ENCODE peak calls at places on chromosome 18, in eight cellular contexts. One of them, this sample, is unnamed.

GRCh38 chr18:12726774-12727550 is 24.1 kb downstream of the PSMG2 start:
- DNase-seq in HCT116: peak; percentile 49
- DNase-seq in HepG2: peak; percentile 65
- DNase-seq in A549: peak; percentile 50
- DNase-seq in endothelial cell of umbilical vein: peak; percentile 81
- DNase-seq in H1: peak; percentile 85
- DNase-seq in GM12878: no peak
- DNase-seq in K562: peak; percentile 63
- DNase-seq in this sample: peak; percentile 74

GRCh38 chr18:73980289-73980979 is 167.2 kb downstream of the FBXO15 start:
- DNase-seq in HCT116: peak; percentile 4
- DNase-seq in HepG2: peak; percentile 9
- DNase-seq in A549: peak; percentile 20
- DNase-seq in endothelial cell of umbilical vein: no peak
- DNase-seq in H1: peak; percentile 82
- DNase-seq in GM12878: no peak
- DNase-seq in K562: no peak
- DNase-seq in this sample: peak; percentile 16

GRCh38 chr18:54205951-54206350 is 18.5 kb downstream of the MBD2 start:
- DNase-seq in HCT116: no peak
- DNase-seq in HepG2: no peak
- DNase-seq in A549: no peak
- DNase-seq in endothelial cell of umbilical vein: no peak
- DNase-seq in H1: no peak
- DNase-seq in GM12878: no peak
- DNase-seq in K562: no peak
- DNase-seq in this sample: no peak

GRCh38 chr18:62037989-62038778 is 145.4 kb upstream of the RNF152 start:
- DNase-seq in HCT116: no peak
- DNase-seq in HepG2: no peak
- DNase-seq in A549: no peak
- DNase-seq in endothelial cell of umbilical vein: peak; percentile 50
- DNase-seq in H1: no peak
- DNase-seq in GM12878: no peak
- DNase-seq in K562: no peak
- DNase-seq in this sample: no peak

GRCh38 chr18:46756559-46757201 is at the start of gene ST8SIA5:
- DNase-seq in HCT116: no peak
- DNase-seq in HepG2: no peak
- DNase-seq in A549: no peak
- DNase-seq in endothelial cell of umbilical vein: no peak
- DNase-seq in H1: peak; percentile 88
- DNase-seq in GM12878: no peak
- DNase-seq in K562: no peak
- DNase-seq in this sample: no peak

GRCh38 chr18:33212363-33212762 is 228.2 kb downstream of the CCDC178 start:
- DNase-seq in HCT116: no peak
- DNase-seq in HepG2: no peak
- DNase-seq in A549: no peak
- DNase-seq in endothelial cell of umbilical vein: no peak
- DNase-seq in H1: no peak
- DNase-seq in GM12878: no peak
- DNase-seq in K562: no peak
- DNase-seq in this sample: no peak

GRCh38 chr18:21110667-21111350 is 804 bp downstream of the ROCK1 start:
- DNase-seq in HCT116: no peak
- DNase-seq in HepG2: no peak
- DNase-seq in A549: no peak
- DNase-seq in endothelial cell of umbilical vein: no peak
- DNase-seq in H1: peak; percentile 67
- DNase-seq in GM12878: no peak
- DNase-seq in K562: no peak
- DNase-seq in this sample: peak; percentile 76

GRCh38 chr18:41371718-41372117 is 583.3 kb upstream of the PIK3C3 start:
- DNase-seq in HCT116: no peak
- DNase-seq in HepG2: no peak
- DNase-seq in A549: no peak
- DNase-seq in endothelial cell of umbilical vein: no peak
- DNase-seq in H1: no peak
- DNase-seq in GM12878: no peak
- DNase-seq in K562: no peak
- DNase-seq in this sample: no peak

GRCh38 chr18:45617284-45617683 is 2.0 kb downstream of the SLC14A2 start:
- DNase-seq in HCT116: peak; percentile 48
- DNase-seq in HepG2: no peak
- DNase-seq in A549: peak; percentile 17
- DNase-seq in endothelial cell of umbilical vein: no peak
- DNase-seq in H1: no peak
- DNase-seq in GM12878: no peak
- DNase-seq in K562: no peak
- DNase-seq in this sample: no peak

GRCh38 chr18:79856119-79857080 is 58.7 kb downstream of the KCNG2 start:
- DNase-seq in HCT116: no peak
- DNase-seq in HepG2: no peak
- DNase-seq in A549: peak; percentile 10
- DNase-seq in endothelial cell of umbilical vein: no peak
- DNase-seq in H1: peak; percentile 68
- DNase-seq in GM12878: no peak
- DNase-seq in K562: no peak
- DNase-seq in this sample: peak; percentile 65

GRCh38 chr18:79365701-79366100 is 30.0 kb upstream of the NFATC1 start:
- DNase-seq in HCT116: no peak
- DNase-seq in HepG2: no peak
- DNase-seq in A549: no peak
- DNase-seq in endothelial cell of umbilical vein: no peak
- DNase-seq in H1: no peak
- DNase-seq in GM12878: no peak
- DNase-seq in K562: no peak
- DNase-seq in this sample: no peak

GRCh38 chr18:31722369-31722957 is 38.1 kb upstream of the B4GALT6 start:
- DNase-seq in HCT116: peak; percentile 66
- DNase-seq in HepG2: peak; percentile 69
- DNase-seq in A549: peak; percentile 61
- DNase-seq in endothelial cell of umbilical vein: peak; percentile 80
- DNase-seq in H1: peak; percentile 95
- DNase-seq in GM12878: peak; percentile 43
- DNase-seq in K562: peak; percentile 80
- DNase-seq in this sample: peak; percentile 76

GRCh38 chr18:44796505-44797198 is 116.0 kb downstream of the SETBP1 start:
- DNase-seq in HCT116: no peak
- DNase-seq in HepG2: peak; percentile 1
- DNase-seq in A549: no peak
- DNase-seq in endothelial cell of umbilical vein: no peak
- DNase-seq in H1: no peak
- DNase-seq in GM12878: no peak
- DNase-seq in K562: no peak
- DNase-seq in this sample: no peak

GRCh38 chr18:63472380-63472779 is 4.4 kb upstream of the SERPINB5 start:
- DNase-seq in HCT116: peak; percentile 62
- DNase-seq in HepG2: peak; percentile 18
- DNase-seq in A549: peak; percentile 23
- DNase-seq in endothelial cell of umbilical vein: no peak
- DNase-seq in H1: no peak
- DNase-seq in GM12878: no peak
- DNase-seq in K562: no peak
- DNase-seq in this sample: no peak

GRCh38 chr18:34003687-34004086 is 221.0 kb downstream of the NOL4 start:
- DNase-seq in HCT116: no peak
- DNase-seq in HepG2: no peak
- DNase-seq in A549: no peak
- DNase-seq in endothelial cell of umbilical vein: no peak
- DNase-seq in H1: no peak
- DNase-seq in GM12878: no peak
- DNase-seq in K562: no peak
- DNase-seq in this sample: no peak

GRCh38 chr18:43563780-43564179 is 286.5 kb upstream of the SYT4 start:
- DNase-seq in HCT116: no peak
- DNase-seq in HepG2: peak; percentile 12
- DNase-seq in A549: no peak
- DNase-seq in endothelial cell of umbilical vein: peak; percentile 48
- DNase-seq in H1: no peak
- DNase-seq in GM12878: no peak
- DNase-seq in K562: no peak
- DNase-seq in this sample: peak; percentile 44

GRCh38 chr18:11689031-11689971 is at the start of gene GNAL:
- DNase-seq in HCT116: peak; percentile 77
- DNase-seq in HepG2: peak; percentile 55
- DNase-seq in A549: peak; percentile 54
- DNase-seq in endothelial cell of umbilical vein: peak; percentile 60
- DNase-seq in H1: peak; percentile 89
- DNase-seq in GM12878: no peak
- DNase-seq in K562: peak; percentile 62
- DNase-seq in this sample: peak; percentile 80

GRCh38 chr18:11570770-11571169 is 38.6 kb upstream of the SLC35G4 start:
- DNase-seq in HCT116: no peak
- DNase-seq in HepG2: no peak
- DNase-seq in A549: no peak
- DNase-seq in endothelial cell of umbilical vein: no peak
- DNase-seq in H1: no peak
- DNase-seq in GM12878: no peak
- DNase-seq in K562: no peak
- DNase-seq in this sample: peak; percentile 29

GRCh38 chr18:48922801-48923730 is 27.7 kb downstream of the SMAD7 start:
- DNase-seq in HCT116: no peak
- DNase-seq in HepG2: no peak
- DNase-seq in A549: no peak
- DNase-seq in endothelial cell of umbilical vein: peak; percentile 52
- DNase-seq in H1: no peak
- DNase-seq in GM12878: no peak
- DNase-seq in K562: peak; percentile 77
- DNase-seq in this sample: peak; percentile 80

GRCh38 chr18:9742588-9743131 is 34.6 kb downstream of the RAB31 start:
- DNase-seq in HCT116: no peak
- DNase-seq in HepG2: no peak
- DNase-seq in A549: no peak
- DNase-seq in endothelial cell of umbilical vein: peak; percentile 70
- DNase-seq in H1: no peak
- DNase-seq in GM12878: no peak
- DNase-seq in K562: no peak
- DNase-seq in this sample: no peak

GRCh38 chr18:9741821-9742541 is 33.9 kb downstream of the RAB31 start:
- DNase-seq in HCT116: no peak
- DNase-seq in HepG2: peak; percentile 29
- DNase-seq in A549: no peak
- DNase-seq in endothelial cell of umbilical vein: peak; percentile 38
- DNase-seq in H1: no peak
- DNase-seq in GM12878: no peak
- DNase-seq in K562: no peak
- DNase-seq in this sample: peak; percentile 44

GRCh38 chr18:9740076-9740475 is 32.0 kb downstream of the RAB31 start:
- DNase-seq in HCT116: no peak
- DNase-seq in HepG2: no peak
- DNase-seq in A549: no peak
- DNase-seq in endothelial cell of umbilical vein: no peak
- DNase-seq in H1: no peak
- DNase-seq in GM12878: no peak
- DNase-seq in K562: no peak
- DNase-seq in this sample: no peak

GRCh38 chr18:9741461-9741820 is 33.3 kb downstream of the RAB31 start:
- DNase-seq in HCT116: no peak
- DNase-seq in HepG2: no peak
- DNase-seq in A549: no peak
- DNase-seq in endothelial cell of umbilical vein: no peak
- DNase-seq in H1: no peak
- DNase-seq in GM12878: no peak
- DNase-seq in K562: no peak
- DNase-seq in this sample: no peak

GRCh38 chr18:9743200-9744016 is 35.3 kb downstream of the RAB31 start:
- DNase-seq in HCT116: peak; percentile 96
- DNase-seq in HepG2: peak; percentile 54
- DNase-seq in A549: peak; percentile 73
- DNase-seq in endothelial cell of umbilical vein: peak; percentile 87
- DNase-seq in H1: peak; percentile 44
- DNase-seq in GM12878: no peak
- DNase-seq in K562: peak; percentile 65
- DNase-seq in this sample: peak; percentile 98
- TF ChIP-seq POLR2A in HCT116: no peak
- TF ChIP-seq POLR2A in HepG2: no peak
- TF ChIP-seq POLR2A in A549: no peak
- TF ChIP-seq POLR2A in endothelial cell of umbilical vein: no peak
- TF ChIP-seq POLR2A in H1: no peak
- TF ChIP-seq POLR2A in GM12878: no peak
- TF ChIP-seq POLR2A in K562: peak; percentile 54
- TF ChIP-seq POLR2A in this sample: no peak

GRCh38 chr18:10032331-10032979 is 118.6 kb downstream of the VAPA start:
- DNase-seq in HCT116: no peak
- DNase-seq in HepG2: no peak
- DNase-seq in A549: no peak
- DNase-seq in endothelial cell of umbilical vein: peak; percentile 27
- DNase-seq in H1: peak; percentile 83
- DNase-seq in GM12878: no peak
- DNase-seq in K562: no peak
- DNase-seq in this sample: no peak
- TF ChIP-seq CTCF in HCT116: no peak
- TF ChIP-seq CTCF in HepG2: peak; percentile 37
- TF ChIP-seq CTCF in A549: no peak
- TF ChIP-seq CTCF in endothelial cell of umbilical vein: peak; percentile 66
- TF ChIP-seq CTCF in H1: peak; percentile 79
- TF ChIP-seq CTCF in GM12878: peak; percentile 6
- TF ChIP-seq CTCF in K562: no peak
- TF ChIP-seq CTCF in this sample: peak; percentile 13

DNA sequence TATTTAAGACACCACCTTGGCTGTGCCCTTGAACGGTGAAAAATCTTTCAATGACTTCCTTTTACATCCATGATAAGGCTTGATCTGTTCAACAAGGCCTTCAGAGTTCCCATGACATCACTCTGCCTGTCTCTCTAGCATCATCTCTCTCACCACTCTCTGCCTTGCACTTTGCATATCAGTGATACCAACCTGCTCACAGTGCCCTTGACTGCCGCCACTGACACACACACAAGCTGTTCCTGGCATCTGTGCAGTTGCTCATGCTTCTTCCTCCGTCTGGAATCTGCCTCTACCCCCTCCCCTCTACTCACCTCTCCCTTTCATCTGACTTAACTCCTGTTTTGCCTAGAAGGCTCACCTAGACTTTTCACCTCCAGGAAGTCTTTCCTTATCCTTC is 79.1 kb upstream of the SEC11C start:
- DNase-seq in HCT116: no peak
- DNase-seq in HepG2: no peak
- DNase-seq in A549: no peak
- DNase-seq in endothelial cell of umbilical vein: no peak
- DNase-seq in H1: no peak
- DNase-seq in GM12878: no peak
- DNase-seq in K562: no peak
- DNase-seq in this sample: no peak
- TF ChIP-seq MAX in HCT116: no peak
- TF ChIP-seq MAX in HepG2: no peak
- TF ChIP-seq MAX in A549: no peak
- TF ChIP-seq MAX in endothelial cell of umbilical vein: no peak
- TF ChIP-seq MAX in H1: no peak
- TF ChIP-seq MAX in GM12878: no peak
- TF ChIP-seq MAX in K562: no peak
- TF ChIP-seq MAX in this sample: no peak

DNA sequence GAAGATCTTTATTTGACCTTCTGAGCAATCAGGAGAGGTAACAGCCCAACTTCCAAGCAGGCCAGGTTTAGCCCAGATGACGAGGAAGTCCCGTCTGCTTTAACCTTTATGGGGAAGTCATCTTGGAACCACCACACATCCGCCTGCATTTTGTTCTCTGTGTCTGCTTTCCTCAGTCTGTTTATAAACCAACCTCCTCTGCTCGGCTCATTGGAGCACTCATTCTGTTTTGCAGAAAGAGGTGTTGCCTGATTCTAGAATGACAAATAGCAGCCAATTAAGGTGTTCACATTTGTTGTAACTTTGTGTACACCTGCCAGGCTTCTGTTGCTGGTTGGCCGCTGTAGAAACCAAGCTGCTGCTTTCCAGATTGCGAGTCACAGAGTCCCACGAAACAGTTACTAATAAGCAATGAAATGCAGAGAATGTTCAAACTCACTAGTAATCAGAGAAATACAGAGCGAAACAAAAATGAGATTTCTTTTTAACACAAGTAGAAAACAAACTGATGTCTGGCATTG is 64.2 kb downstream of the MBP start:
- DNase-seq in HCT116: no peak
- DNase-seq in HepG2: no peak
- DNase-seq in A549: no peak
- DNase-seq in endothelial cell of umbilical vein: no peak
- DNase-seq in H1: no peak
- DNase-seq in GM12878: peak; percentile 39
- DNase-seq in K562: no peak
- DNase-seq in this sample: peak; percentile 65
- TF ChIP-seq POLR2A in HCT116: no peak
- TF ChIP-seq POLR2A in HepG2: no peak
- TF ChIP-seq POLR2A in A549: no peak
- TF ChIP-seq POLR2A in endothelial cell of umbilical vein: no peak
- TF ChIP-seq POLR2A in H1: no peak
- TF ChIP-seq POLR2A in GM12878: peak; percentile 56
- TF ChIP-seq POLR2A in K562: no peak
- TF ChIP-seq POLR2A in this sample: no peak